ENCODE peak calls at places on chromosome 17, in seven cellular contexts. K is SK-N-SH, Q is gastrocnemius medialis, G is H9, T is lower leg skin, V is lung, E is body of pancreas. X is an unnamed sample.

GRCh38 chr17:65085397-65085796 is 28.9 kb upstream of the GNA13 start:
- DNase-seq in K (no peak), Q (no peak), G (peak), T (no peak), V (no peak), E (no peak), X (no peak)

GRCh38 chr17:49016775-49017463 is 19.7 kb downstream of the IGF2BP1 start:
- DNase-seq in K (peak), Q (no peak), G (peak), T (peak), V (no peak), E (peak), X (no peak)

GRCh38 chr17:79775635-79776034 is 2.3 kb upstream of the CBX2 start:
- DNase-seq in K (no peak), Q (no peak), G (no peak), T (no peak), V (no peak), E (no peak), X (no peak)

GRCh38 chr17:68197091-68197996 is 50.5 kb upstream of the AMZ2 start:
- DNase-seq in K (peak), Q (no peak), G (peak), T (peak), V (no peak), E (no peak), X (peak)

GRCh38 chr17:12070561-12070960 is 49.9 kb downstream of the MAP2K4 start:
- DNase-seq in K (no peak), Q (no peak), G (no peak), T (no peak), V (no peak), E (no peak), X (no peak)

GRCh38 chr17:61729690-61730268 is 133.5 kb downstream of the BRIP1 start:
- DNase-seq in K (peak), Q (no peak), G (no peak), T (no peak), V (no peak), E (no peak), X (no peak)

GRCh38 chr17:81858967-81859905 is 1.1 kb downstream of the P4HB start:
- DNase-seq in K (no peak), Q (no peak), G (no peak), T (no peak), V (no peak), E (no peak), X (peak)

GRCh38 chr17:35889818-35890773 is 9.9 kb upstream of the CCL5 start:
- DNase-seq in K (peak), Q (no peak), G (no peak), T (no peak), V (no peak), E (no peak), X (no peak)

GRCh38 chr17:59650642-59651041 is 30.9 kb downstream of the CLTC start:
- DNase-seq in K (no peak), Q (no peak), G (no peak), T (no peak), V (no peak), E (no peak), X (peak)

GRCh38 chr17:14361945-14362508 is 61.1 kb downstream of the HS3ST3B1 start:
- DNase-seq in K (no peak), Q (no peak), G (no peak), T (no peak), V (no peak), E (no peak), X (no peak)

GRCh38 chr17:12256380-12256995 is 235.8 kb downstream of the MAP2K4 start:
- DNase-seq in K (peak), Q (no peak), G (no peak), T (no peak), V (no peak), E (peak), X (peak)

GRCh38 chr17:64385187-64386083 is 5.2 kb downstream of the PECAM1 start:
- DNase-seq in K (no peak), Q (peak), G (no peak), T (peak), V (peak), E (no peak), X (peak)

GRCh38 chr17:47119746-47120520 is 69.2 kb downstream of the CDC27 start:
- DNase-seq in K (no peak), Q (no peak), G (no peak), T (no peak), V (no peak), E (no peak), X (no peak)

GRCh38 chr17:78174332-78174869 is 6.0 kb downstream of the SYNGR2 start:
- DNase-seq in K (no peak), Q (peak), G (no peak), T (peak), V (peak), E (peak), X (no peak)
- TF ChIP-seq CTCF in K (no peak), Q (peak), G (no peak), T (no peak), V (peak), E (peak), X (no peak)

DNA sequence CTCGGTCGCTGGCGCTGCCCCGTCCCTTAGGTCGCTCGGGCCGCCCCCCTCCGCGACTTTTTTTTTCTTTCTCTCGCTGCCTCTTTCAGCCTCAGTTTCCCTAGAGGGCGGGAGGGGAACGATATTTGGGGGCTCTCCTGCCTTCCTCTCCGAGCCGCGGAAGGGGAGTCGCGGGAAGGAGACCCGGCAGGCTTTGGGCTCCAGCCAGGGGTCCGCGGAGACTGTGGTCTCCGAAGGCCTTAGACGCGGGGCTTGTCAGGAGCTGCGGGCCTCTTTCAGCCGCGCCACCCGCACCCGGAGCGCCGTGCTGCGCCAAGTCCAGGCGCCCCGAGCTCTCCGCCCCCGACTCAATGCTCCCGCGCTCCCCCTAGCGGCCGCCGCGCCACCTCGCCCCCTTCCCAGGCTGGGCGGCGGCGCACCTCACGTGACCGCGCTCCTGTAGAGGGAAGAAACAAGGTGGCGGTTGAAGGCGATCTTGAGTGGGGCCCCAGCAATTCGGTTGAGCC is at the start of gene LRRC37B:
- DNase-seq in K (peak), Q (peak), G (peak), T (peak), V (peak), E (peak), X (peak)
- TF ChIP-seq CTCF in K (peak), Q (peak), G (peak), T (no peak), V (peak), E (peak), X (peak)

GRCh38 chr17:19317359-19318095 is 45.0 kb downstream of the B9D1 start:
- DNase-seq in K (no peak), Q (peak), G (peak), T (no peak), V (no peak), E (peak), X (no peak)
- TF ChIP-seq CTCF in K (no peak), Q (peak), G (peak), T (no peak), V (peak), E (no peak), X (no peak)

GRCh38 chr17:40817103-40817682 is 5.2 kb downstream of the KRT10 start:
- DNase-seq in K (no peak), Q (no peak), G (no peak), T (no peak), V (no peak), E (no peak), X (no peak)

GRCh38 chr17:40816569-40816968 is 5.8 kb downstream of the KRT10 start:
- DNase-seq in K (no peak), Q (no peak), G (no peak), T (no peak), V (no peak), E (no peak), X (no peak)

GRCh38 chr17:40818733-40819527 is 3.5 kb downstream of the KRT10 start:
- DNase-seq in K (peak), Q (peak), G (peak), T (peak), V (peak), E (peak), X (peak)

GRCh38 chr17:40819528-40820125 is 2.8 kb downstream of the KRT10 start:
- DNase-seq in K (peak), Q (no peak), G (no peak), T (no peak), V (no peak), E (no peak), X (no peak)

DNA sequence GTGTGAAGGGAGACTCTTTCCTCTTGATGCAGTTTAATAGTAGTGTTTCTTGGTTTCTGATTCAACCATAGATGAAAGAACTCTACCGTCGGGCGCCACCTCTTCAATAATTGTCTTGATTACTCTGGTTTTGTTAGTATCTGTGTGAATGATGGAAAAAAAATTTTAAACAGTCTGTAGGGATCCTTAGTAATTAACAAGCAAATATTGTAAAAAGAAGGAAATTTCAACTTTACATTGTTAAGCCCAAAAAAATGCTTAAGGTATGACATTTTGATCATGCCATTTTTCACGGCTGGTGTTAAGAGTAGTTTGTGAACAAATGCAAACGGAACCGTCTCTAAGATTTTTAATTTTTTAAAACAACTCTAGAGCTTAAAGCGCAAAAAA is 4.1 kb downstream of the KRT10 start:
- DNase-seq in K (no peak), Q (no peak), G (no peak), T (no peak), V (no peak), E (no peak), X (no peak)
- TF ChIP-seq CTCF in K (no peak), Q (no peak), G (no peak), T (no peak), V (no peak), E (no peak), X (no peak)

GRCh38 chr17:44564429-44564828 is 7.1 kb downstream of the FZD2 start:
- DNase-seq in K (no peak), Q (no peak), G (no peak), T (no peak), V (no peak), E (no peak), X (no peak)
- TF ChIP-seq CTCF in K (no peak), Q (no peak), G (peak), T (no peak), V (no peak), E (no peak), X (no peak)

GRCh38 chr17:76431509-76431908 is 21.4 kb downstream of the UBE2O start:
- DNase-seq in K (no peak), Q (no peak), G (no peak), T (no peak), V (no peak), E (no peak), X (no peak)

GRCh38 chr17:76433693-76434092 is 19.3 kb downstream of the UBE2O start:
- DNase-seq in K (no peak), Q (no peak), G (no peak), T (no peak), V (no peak), E (no peak), X (no peak)

GRCh38 chr17:76434870-76435269 is 18.1 kb downstream of the UBE2O start:
- DNase-seq in K (no peak), Q (peak), G (no peak), T (no peak), V (no peak), E (no peak), X (no peak)

GRCh38 chr17:76432004-76432403 is 20.9 kb downstream of the UBE2O start:
- DNase-seq in K (no peak), Q (no peak), G (no peak), T (no peak), V (no peak), E (no peak), X (no peak)

GRCh38 chr17:76432712-76433336 is 20.1 kb downstream of the UBE2O start:
- DNase-seq in K (no peak), Q (no peak), G (no peak), T (no peak), V (no peak), E (no peak), X (no peak)
- TF ChIP-seq CTCF in K (peak), Q (peak), G (peak), T (no peak), V (no peak), E (peak), X (peak)

DNA sequence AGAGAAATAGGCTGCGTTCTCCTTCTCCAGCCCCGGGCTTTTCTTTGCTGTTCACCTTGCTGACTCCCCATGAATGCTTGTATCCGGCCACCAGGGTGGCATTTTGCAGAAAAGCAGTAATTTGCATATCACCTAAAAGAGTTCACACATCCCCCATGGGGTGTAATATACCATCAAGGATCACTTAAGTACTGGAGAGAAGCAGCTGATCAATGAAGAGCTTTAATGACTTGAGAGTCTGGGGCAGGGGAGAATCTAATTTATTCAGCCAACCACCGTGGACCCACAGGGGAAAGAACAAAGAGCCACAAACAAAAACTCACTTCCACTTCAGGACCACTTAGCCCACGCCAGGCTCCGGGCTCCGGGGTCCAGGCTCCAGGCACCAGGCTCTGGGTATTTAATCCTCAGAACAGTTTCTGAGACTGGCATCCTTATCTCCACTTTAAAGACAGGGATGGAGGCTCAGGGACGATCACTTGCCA is 33.9 kb upstream of the SEC14L1 start:
- DNase-seq in K (no peak), Q (no peak), G (peak), T (no peak), V (no peak), E (no peak), X (peak)
- TF ChIP-seq CTCF in K (peak), Q (no peak), G (no peak), T (no peak), V (no peak), E (no peak), X (no peak)

X was measured in activated CD8-positive, alpha-beta T cell treated with anti-CD3 and anti-CD28 coated beads for 36 hours.